ENCODE peak calls at places on chromosome X, in five cellular contexts. F, E, O, Y and A are unnamed samples.

GRCh38 chrX:5113128-5113527 is 1115.5 kb downstream of the NLGN4X start:
- DNase-seq in F (no peak), E (no peak), O (no peak), Y (no peak), A (peak)

GRCh38 chrX:17474892-17475291 is 99.9 kb downstream of the NHS start:
- DNase-seq in F (no peak), E (peak), O (no peak), Y (no peak), A (no peak)

GRCh38 chrX:118975831-118976598 is 1.6 kb downstream of the LONRF3 start:
- DNase-seq in F (no peak), E (peak), O (no peak), Y (no peak), A (peak)

GRCh38 chrX:21166302-21166982 is 207.8 kb upstream of the CNKSR2 start:
- DNase-seq in F (no peak), E (peak), O (no peak), Y (no peak), A (peak)

GRCh38 chrX:109199726-109200125 is 282.2 kb downstream of the GUCY2F start:
- DNase-seq in F (no peak), E (no peak), O (no peak), Y (no peak), A (no peak)

GRCh38 chrX:13064599-13065143 is 20.3 kb upstream of the FAM9C start:
- DNase-seq in F (no peak), E (peak), O (no peak), Y (no peak), A (peak)

GRCh38 chrX:154818916-154819770 is 13.9 kb upstream of the MPP1 start:
- DNase-seq in F (no peak), E (no peak), O (no peak), Y (no peak), A (no peak)

GRCh38 chrX:129701624-129702069 is 37.1 kb upstream of the XPNPEP2 start:
- DNase-seq in F (no peak), E (peak), O (no peak), Y (no peak), A (no peak)

GRCh38 chrX:144275403-144275802 is 391.5 kb downstream of the UBE2NL start:
- DNase-seq in F (no peak), E (no peak), O (no peak), Y (no peak), A (no peak)

GRCh38 chrX:130395341-130395740 is 6.4 kb upstream of the RBMX2 start:
- DNase-seq in F (no peak), E (no peak), O (no peak), Y (no peak), A (no peak)

GRCh38 chrX:115560978-115561604 is at the start of gene PLS3:
- DNase-seq in F (peak), E (peak), O (peak), Y (peak), A (peak)

GRCh38 chrX:78958419-78959116 is 13.4 kb downstream of the P2RY10 start:
- DNase-seq in F (no peak), E (no peak), O (no peak), Y (no peak), A (no peak)

GRCh38 chrX:153902388-153902787 is 2.1 kb upstream of the AVPR2 start:
- DNase-seq in F (no peak), E (no peak), O (no peak), Y (no peak), A (no peak)

GRCh38 chrX:64536740-64537139 is 141.5 kb upstream of the MTMR8 start:
- DNase-seq in F (no peak), E (no peak), O (no peak), Y (no peak), A (no peak)

GRCh38 chrX:143781103-143781502 is 60.6 kb upstream of the SPANXN2 start:
- DNase-seq in F (no peak), E (no peak), O (peak), Y (no peak), A (peak)

GRCh38 chrX:78476701-78477100 is 149.3 kb upstream of the CYSLTR1 start:
- DNase-seq in F (no peak), E (no peak), O (no peak), Y (no peak), A (no peak)

GRCh38 chrX:69285881-69286545 is 120.8 kb upstream of the PJA1 start:
- DNase-seq in F (peak), E (no peak), O (no peak), Y (peak), A (peak)

GRCh38 chrX:104329731-104330130 is 75.0 kb upstream of the ESX1 start:
- DNase-seq in F (no peak), E (no peak), O (no peak), Y (no peak), A (no peak)

GRCh38 chrX:73916931-73917657 is 354.1 kb downstream of the CHIC1 start:
- DNase-seq in F (peak), E (peak), O (no peak), Y (no peak), A (peak)

GRCh38 chrX:116272328-116272727 is 101.8 kb downstream of the AGTR2 start:
- DNase-seq in F (no peak), E (peak), O (no peak), Y (no peak), A (peak)

GRCh38 chrX:10142041-10142589 is 14.7 kb upstream of the CLCN4 start:
- DNase-seq in F (no peak), E (no peak), O (no peak), Y (no peak), A (no peak)

GRCh38 chrX:14491689-14492088 is 37.6 kb upstream of the GLRA2 start:
- DNase-seq in F (no peak), E (no peak), O (no peak), Y (no peak), A (no peak)

GRCh38 chrX:74085642-74086236 is 218.2 kb upstream of the ZCCHC13 start:
- DNase-seq in F (no peak), E (no peak), O (no peak), Y (no peak), A (peak)

GRCh38 chrX:132737743-132738142 is 220.7 kb downstream of the HS6ST2 start:
- DNase-seq in F (no peak), E (no peak), O (no peak), Y (no peak), A (no peak)

GRCh38 chrX:34918856-34919255 is 23.7 kb upstream of the FAM47B start:
- DNase-seq in F (peak), E (peak), O (peak), Y (no peak), A (peak)

GRCh38 chrX:49999048-49999447 is 76.7 kb downstream of the CLCN5 start:
- DNase-seq in F (no peak), E (no peak), O (no peak), Y (no peak), A (no peak)

GRCh38 chrX:115330498-115331138 is 41.1 kb downstream of the LUZP4 start:
- DNase-seq in F (no peak), E (peak), O (peak), Y (no peak), A (peak)

GRCh38 chrX:56788717-56789122 is 59.7 kb downstream of the NBDY start:
- DNase-seq in F (no peak), E (peak), O (no peak), Y (no peak), A (no peak)

GRCh38 chrX:74531081-74531480 is 83.3 kb downstream of the RLIM start:
- DNase-seq in F (no peak), E (no peak), O (no peak), Y (no peak), A (no peak)

GRCh38 chrX:139936259-139936658 is 3.4 kb upstream of the ATP11C start:
- DNase-seq in F (no peak), E (no peak), O (no peak), Y (no peak), A (no peak)

GRCh38 chrX:144219035-144219434 is 335.2 kb downstream of the UBE2NL start:
- DNase-seq in F (no peak), E (no peak), O (peak), Y (peak), A (no peak)

GRCh38 chrX:137566746-137567473 is 983 bp downstream of the ZIC3 start:
- DNase-seq in F (no peak), E (no peak), O (no peak), Y (no peak), A (no peak)

GRCh38 chrX:3175659-3176438 is 134.6 kb downstream of the ARSF start:
- DNase-seq in F (no peak), E (peak), O (no peak), Y (no peak), A (peak)

GRCh38 chrX:118350715-118351114 is 4.8 kb downstream of the WDR44 start:
- DNase-seq in F (no peak), E (no peak), O (no peak), Y (no peak), A (no peak)

GRCh38 chrX:110435191-110435590 is 76.5 kb downstream of the RTL9 start:
- DNase-seq in F (no peak), E (no peak), O (no peak), Y (no peak), A (no peak)

GRCh38 chrX:19544693-19545305 is 29.5 kb upstream of the MAP3K15 start:
- DNase-seq in F (peak), E (peak), O (no peak), Y (no peak), A (peak)

GRCh38 chrX:136694491-136695087 is 46.6 kb downstream of the CD40LG start:
- DNase-seq in F (peak), E (peak), O (peak), Y (peak), A (peak)

GRCh38 chrX:11478036-11478435 is 184.8 kb downstream of the AMELX start:
- DNase-seq in F (no peak), E (no peak), O (no peak), Y (no peak), A (peak)

GRCh38 chrX:43655961-43656494 is at the start of gene MAOA:
- DNase-seq in F (peak), E (no peak), O (peak), Y (peak), A (peak)
- H2AFZ ChIP-seq in F (peak), E (peak), O (no peak), Y (peak), A (peak)

GRCh38 chrX:84155938-84156337 is 32.1 kb downstream of the RPS6KA6 start:
- DNase-seq in F (no peak), E (peak), O (no peak), Y (no peak), A (no peak)
- H4K91ac ChIP-seq in F (no peak), E (no peak), O (no peak), Y (no peak), A (no peak)

DNA sequence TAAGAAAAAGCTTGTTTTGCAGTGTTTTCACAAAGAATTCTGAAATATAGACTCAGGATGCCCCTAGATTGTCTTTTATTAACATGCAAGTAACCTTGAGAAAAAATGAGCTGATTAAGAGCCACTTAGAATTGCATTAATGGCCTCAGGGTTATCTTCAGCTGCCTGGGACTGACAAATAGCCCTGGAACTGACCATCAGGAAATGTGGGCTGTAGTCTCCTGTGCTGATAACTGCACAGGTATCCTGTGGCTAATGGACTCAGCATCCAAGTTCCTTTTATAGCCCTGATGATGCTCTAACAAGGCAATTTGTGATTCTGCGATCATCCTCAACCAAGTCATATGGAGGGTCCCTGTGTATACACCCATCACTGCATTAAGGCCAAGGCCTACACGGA is 17.0 kb downstream of the CA5B start:
- DNase-seq in F (no peak), E (no peak), O (no peak), Y (no peak), A (no peak)
- H2BK15ac ChIP-seq in F (no peak), E (no peak), O (no peak), Y (no peak), A (no peak)

GRCh38 chrX:101657495-101657894 is 2.2 kb downstream of the ARMCX2 start:
- DNase-seq in F (no peak), E (no peak), O (no peak), Y (no peak), A (no peak)

GRCh38 chrX:101658661-101659477 is 781 bp downstream of the ARMCX2 start:
- DNase-seq in F (peak), E (peak), O (peak), Y (peak), A (peak)

GRCh38 chrX:101655540-101655939 is 4.1 kb downstream of the ARMCX2 start:
- DNase-seq in F (no peak), E (no peak), O (no peak), Y (no peak), A (no peak)

GRCh38 chrX:101656817-101657216 is 2.8 kb downstream of the ARMCX2 start:
- DNase-seq in F (no peak), E (no peak), O (no peak), Y (no peak), A (no peak)

GRCh38 chrX:101659601-101660063 is at the start of gene ARMCX2:
- DNase-seq in F (peak), E (peak), O (peak), Y (peak), A (peak)
- H2AFZ ChIP-seq in F (peak), E (peak), O (peak), Y (peak), A (peak)

GRCh38 chrX:43505759-43506158 is 150.3 kb upstream of the MAOA start:
- DNase-seq in F (no peak), E (no peak), O (no peak), Y (no peak), A (no peak)
- H4K91ac ChIP-seq in F (no peak), E (no peak), O (no peak), Y (no peak), A (no peak)

GRCh38 chrX:40156472-40157227 is 58.9 kb upstream of the BCOR start:
- DNase-seq in F (no peak), E (no peak), O (peak), Y (peak), A (peak)

GRCh38 chrX:40154853-40155616 is 57.3 kb upstream of the BCOR start:
- DNase-seq in F (no peak), E (peak), O (peak), Y (peak), A (peak)

GRCh38 chrX:40155617-40156471 is 58.1 kb upstream of the BCOR start:
- DNase-seq in F (no peak), E (no peak), O (no peak), Y (peak), A (no peak)

GRCh38 chrX:40157228-40158035 is 59.7 kb upstream of the BCOR start:
- DNase-seq in F (no peak), E (no peak), O (peak), Y (peak), A (peak)

DNA sequence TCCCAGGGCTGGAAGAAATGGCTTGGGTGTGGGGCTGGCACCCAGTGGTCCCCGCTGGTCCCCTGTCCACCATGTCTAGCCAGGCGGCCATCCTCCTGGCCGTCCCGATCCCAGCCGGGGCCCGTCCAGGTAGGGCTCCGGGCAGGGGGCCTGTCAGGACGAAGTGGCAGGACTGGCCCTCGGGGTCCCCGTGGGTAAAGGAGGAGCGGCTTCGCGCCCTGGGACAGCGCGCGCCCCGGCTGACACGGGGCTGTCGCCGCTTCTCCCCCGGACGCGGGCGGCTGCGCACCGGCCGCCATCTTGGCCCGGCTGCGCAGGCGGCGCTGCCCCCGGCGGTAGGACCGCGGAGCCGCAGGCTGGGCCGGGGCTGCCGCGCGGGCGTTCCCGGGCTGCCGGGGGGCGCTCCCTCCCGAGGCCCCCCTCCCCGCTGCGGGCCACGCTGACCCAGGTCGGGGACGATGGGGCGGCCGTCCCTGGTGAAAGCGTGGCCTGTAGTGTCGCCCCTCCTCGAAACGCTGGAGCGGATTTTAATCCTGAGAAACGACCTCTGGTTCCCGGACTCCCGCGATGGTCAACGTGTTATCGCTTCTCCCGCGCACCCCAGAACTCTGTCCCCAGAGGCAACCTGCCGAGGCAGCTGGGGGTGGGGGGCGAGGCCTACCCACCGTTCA is 60.4 kb upstream of the BCOR start:
- DNase-seq in F (no peak), E (peak), O (peak), Y (peak), A (peak)
- H2BK15ac ChIP-seq in F (no peak), E (peak), O (no peak), Y (no peak), A (peak)

GRCh38 chrX:149949743-149950436 is 11.6 kb upstream of the EOLA2 start:
- DNase-seq in F (no peak), E (peak), O (no peak), Y (no peak), A (no peak)
- H2AFZ ChIP-seq in F (no peak), E (no peak), O (no peak), Y (no peak), A (no peak)